ENCODE peak calls at places on chromosomes 4 and X, in six cellular contexts. J, N, O, X, U and Y are unnamed samples.

GRCh38 chrX:153334654-153335295 is 822 bp downstream of the ZNF275 start:
- DNase-seq in J (no peak), N (no peak), O (no peak), X (no peak), U (no peak), Y (no peak)

GRCh38 chr4:128737098-128737513 is 72.4 kb upstream of the JADE1 start:
- DNase-seq in J (peak; percentile 21), N (no peak), O (no peak), X (no peak), U (no peak), Y (no peak)

GRCh38 chr4:119728692-119729593 is 100.3 kb upstream of the PDE5A start:
- DNase-seq in J (no peak), N (no peak), O (no peak), X (no peak), U (no peak), Y (no peak)

GRCh38 chr4:54913751-54914526 is 211.5 kb downstream of the KDR start:
- DNase-seq in J (peak; percentile 25), N (no peak), O (no peak), X (no peak), U (no peak), Y (no peak)

GRCh38 chr4:83866821-83867220 is 330.9 kb downstream of the GPAT3 start:
- DNase-seq in J (no peak), N (no peak), O (no peak), X (no peak), U (no peak), Y (no peak)

GRCh38 chr4:52172166-52172565 is 121.1 kb downstream of the SPATA18 start:
- DNase-seq in J (no peak), N (no peak), O (no peak), X (no peak), U (no peak), Y (no peak)

GRCh38 chr4:126458993-126459392 is 1144.2 kb downstream of the FAT4 start:
- DNase-seq in J (no peak), N (no peak), O (no peak), X (no peak), U (no peak), Y (no peak)

GRCh38 chr4:31651541-31651940 is 931.4 kb downstream of the PCDH7 start:
- DNase-seq in J (no peak), N (no peak), O (no peak), X (no peak), U (no peak), Y (no peak)

GRCh38 chr4:113815826-113816225 is 54.3 kb upstream of the CAMK2D start:
- DNase-seq in J (no peak), N (no peak), O (no peak), X (no peak), U (no peak), Y (no peak)

GRCh38 chr4:113539408-113539807 is 222.1 kb downstream of the CAMK2D start:
- DNase-seq in J (no peak), N (no peak), O (no peak), X (no peak), U (no peak), Y (no peak)

GRCh38 chrX:100980608-100981497 is 11.3 kb downstream of the ARL13A start:
- DNase-seq in J (no peak), N (no peak), O (no peak), X (no peak), U (peak; percentile 52), Y (peak; percentile 73)

GRCh38 chr4:10074767-10075105 is 41.9 kb downstream of the WDR1 start:
- DNase-seq in J (no peak), N (no peak), O (no peak), X (no peak), U (no peak), Y (no peak)

GRCh38 chr4:130336585-130337217 is 1240.7 kb downstream of the C4orf33 start:
- DNase-seq in J (no peak), N (no peak), O (no peak), X (no peak), U (no peak), Y (no peak)

GRCh38 chr4:826508-827208 is 729 bp upstream of the CPLX1 start:
- DNase-seq in J (no peak), N (no peak), O (no peak), X (no peak), U (peak; percentile 38), Y (peak; percentile 14)

GRCh38 chr4:177033130-177033529 is 240.4 kb upstream of the VEGFC start:
- DNase-seq in J (no peak), N (no peak), O (no peak), X (no peak), U (no peak), Y (no peak)

GRCh38 chr4:165625281-165625680 is 246.5 kb downstream of the CPE start:
- DNase-seq in J (no peak), N (no peak), O (no peak), X (no peak), U (no peak), Y (no peak)

GRCh38 chrX:20451936-20452335 is 185.2 kb upstream of the RPS6KA3 start:
- DNase-seq in J (no peak), N (no peak), O (no peak), X (no peak), U (no peak), Y (no peak)

GRCh38 chr4:170090667-170091052 is 904 bp upstream of the AADAT start:
- DNase-seq in J (no peak), N (no peak), O (no peak), X (no peak), U (no peak), Y (no peak)

GRCh38 chr4:155855897-155856296 is 10.2 kb downstream of the ASIC5 start:
- DNase-seq in J (no peak), N (no peak), O (no peak), X (no peak), U (no peak), Y (no peak)

GRCh38 chr4:141645611-141646340 is 9.4 kb downstream of the IL15 start:
- DNase-seq in J (no peak), N (no peak), O (no peak), X (no peak), U (no peak), Y (no peak)

GRCh38 chrX:2370436-2370835 is 130.3 kb downstream of the DHRSX start:
- DNase-seq in J (no peak), N (no peak), O (no peak), X (no peak), U (no peak), Y (no peak)

GRCh38 chr4:144648042-144648441 is 2.1 kb downstream of the HHIP start:
- DNase-seq in J (no peak), N (no peak), O (no peak), X (no peak), U (no peak), Y (no peak)

GRCh38 chr4:155342142-155342541 is 34.6 kb downstream of the MAP9 start:
- DNase-seq in J (no peak), N (no peak), O (no peak), X (no peak), U (no peak), Y (no peak)